ENCODE peak calls at places on chromosomes 16 and 17, in ten cellular contexts. J is lower leg skin, Z is head of caudate nucleus, V is breast epithelium, U is fibroblast of the aortic adventitia, D is LoVo, I is ovary, W is neuronal stem cell, R is astrocyte of the spinal cord, Y is uterus. L is an unnamed sample.

GRCh38 chr17:66339563-66339962 is 37.1 kb downstream of the PRKCA start:
- DNase-seq in J (no peak), Z (no peak), V (no peak), U (no peak), D (no peak), I (no peak), W (no peak), R (no peak), Y (no peak), L (no peak)

GRCh38 chr17:40915199-40915661 is 22.2 kb downstream of the KRT23 start:
- DNase-seq in J (no peak), Z (no peak), V (no peak), U (peak; percentile 86), D (peak; percentile 61), I (no peak), W (no peak), R (peak; percentile 92), Y (no peak), L (no peak)

GRCh38 chr16:17784073-17784472 is 313.3 kb upstream of the XYLT1 start:
- DNase-seq in J (no peak), Z (no peak), V (no peak), U (peak; percentile 52), D (no peak), I (no peak), W (peak; percentile 52), R (peak; percentile 60), Y (no peak), L (no peak)

GRCh38 chr17:841313-841712 is 59.2 kb downstream of the MRM3 start:
- DNase-seq in J (no peak), Z (no peak), V (no peak), U (no peak), D (no peak), I (no peak), W (no peak), R (no peak), Y (no peak), L (no peak)

GRCh38 chr17:14295676-14296075 is 5.2 kb upstream of the HS3ST3B1 start:
- DNase-seq in J (no peak), Z (no peak), V (no peak), U (no peak), D (no peak), I (no peak), W (no peak), R (no peak), Y (no peak), L (no peak)

GRCh38 chr16:27240948-27241531 is 27.5 kb downstream of the NSMCE1 start:
- DNase-seq in J (no peak), Z (no peak), V (no peak), U (peak; percentile 56), D (no peak), I (no peak), W (no peak), R (peak; percentile 50), Y (peak; percentile 30), L (no peak)

GRCh38 chr16:2692251-2692947 is 10.1 kb downstream of the KCTD5 start:
- DNase-seq in J (no peak), Z (peak; percentile 74), V (no peak), U (no peak), D (no peak), I (peak; percentile 24), W (no peak), R (no peak), Y (no peak), L (no peak)

GRCh38 chr17:66468241-66469087 is 166.1 kb downstream of the PRKCA start:
- DNase-seq in J (peak; percentile 30), Z (no peak), V (no peak), U (peak; percentile 33), D (no peak), I (no peak), W (no peak), R (no peak), Y (no peak), L (no peak)

GRCh38 chr17:80219013-80219776 is 938 bp downstream of the SGSH start:
- DNase-seq in J (peak; percentile 87), Z (peak; percentile 21), V (peak; percentile 77), U (peak; percentile 86), D (peak; percentile 85), I (peak; percentile 73), W (no peak), R (peak; percentile 85), Y (peak; percentile 65), L (no peak)

GRCh38 chr17:17758443-17758842 is 77.2 kb downstream of the RAI1 start:
- DNase-seq in J (no peak), Z (no peak), V (no peak), U (no peak), D (no peak), I (no peak), W (no peak), R (no peak), Y (no peak), L (no peak)

GRCh38 chr16:80294172-80294571 is 246.6 kb upstream of the DYNLRB2 start:
- DNase-seq in J (no peak), Z (no peak), V (no peak), U (no peak), D (no peak), I (no peak), W (no peak), R (no peak), Y (no peak), L (no peak)

GRCh38 chr17:17704931-17705330 is 23.7 kb downstream of the RAI1 start:
- DNase-seq in J (no peak), Z (no peak), V (no peak), U (no peak), D (no peak), I (no peak), W (no peak), R (no peak), Y (no peak), L (no peak)

GRCh38 chr17:892958-893357 is 86.6 kb downstream of the NXN start:
- DNase-seq in J (no peak), Z (no peak), V (no peak), U (no peak), D (no peak), I (no peak), W (no peak), R (no peak), Y (no peak), L (no peak)

L was measured in progenitor cell of endocrine pancreas.